ENCODE peak calls at places on chromosomes 13 and 19, in nine cellular contexts. One of them, this sample, is unnamed.

GRCh38 chr13:83450586-83450985 is 431.7 kb downstream of the SLITRK1 start:
- DNase-seq in left ventricle myocardium inferior: no peak
- DNase-seq in heart left ventricle: no peak
- DNase-seq in breast epithelium: no peak
- DNase-seq in uterus: no peak
- DNase-seq in mucosa of descending colon: no peak
- DNase-seq in spleen: no peak
- DNase-seq in ascending aorta: no peak
- DNase-seq in IMR-90: no peak
- DNase-seq in this sample: no peak

GRCh38 chr13:38395505-38395803 is 45.8 kb downstream of the UFM1 start:
- DNase-seq in left ventricle myocardium inferior: no peak
- DNase-seq in heart left ventricle: no peak
- DNase-seq in breast epithelium: no peak
- DNase-seq in uterus: no peak
- DNase-seq in mucosa of descending colon: no peak
- DNase-seq in spleen: no peak
- DNase-seq in ascending aorta: no peak
- DNase-seq in IMR-90: no peak
- DNase-seq in this sample: no peak

GRCh38 chr13:68066879-68067513 is 836.9 kb upstream of the PCDH9 start:
- DNase-seq in left ventricle myocardium inferior: no peak
- DNase-seq in heart left ventricle: no peak
- DNase-seq in breast epithelium: no peak
- DNase-seq in uterus: no peak
- DNase-seq in mucosa of descending colon: peak; percentile 6
- DNase-seq in spleen: no peak
- DNase-seq in ascending aorta: no peak
- DNase-seq in IMR-90: no peak
- DNase-seq in this sample: no peak

GRCh38 chr13:95970878-95971277 is 82.3 kb downstream of the UGGT2 start:
- DNase-seq in left ventricle myocardium inferior: no peak
- DNase-seq in heart left ventricle: no peak
- DNase-seq in breast epithelium: no peak
- DNase-seq in uterus: no peak
- DNase-seq in mucosa of descending colon: no peak
- DNase-seq in spleen: no peak
- DNase-seq in ascending aorta: no peak
- DNase-seq in IMR-90: no peak
- DNase-seq in this sample: no peak

GRCh38 chr13:76993021-76993420 is 1.1 kb downstream of the CLN5 start:
- DNase-seq in left ventricle myocardium inferior: no peak
- DNase-seq in heart left ventricle: no peak
- DNase-seq in breast epithelium: no peak
- DNase-seq in uterus: no peak
- DNase-seq in mucosa of descending colon: no peak
- DNase-seq in spleen: no peak
- DNase-seq in ascending aorta: no peak
- DNase-seq in IMR-90: peak; percentile 28
- DNase-seq in this sample: no peak

GRCh38 chr13:113023217-113023597 is 54.2 kb downstream of the MCF2L start:
- DNase-seq in left ventricle myocardium inferior: peak; percentile 36
- DNase-seq in heart left ventricle: no peak
- DNase-seq in breast epithelium: no peak
- DNase-seq in uterus: no peak
- DNase-seq in mucosa of descending colon: no peak
- DNase-seq in spleen: no peak
- DNase-seq in ascending aorta: no peak
- DNase-seq in IMR-90: no peak
- DNase-seq in this sample: peak; percentile 54

GRCh38 chr19:7699422-7700127 is 2.4 kb downstream of the FCER2 start:
- DNase-seq in left ventricle myocardium inferior: no peak
- DNase-seq in heart left ventricle: no peak
- DNase-seq in breast epithelium: no peak
- DNase-seq in uterus: no peak
- DNase-seq in mucosa of descending colon: no peak
- DNase-seq in spleen: no peak
- DNase-seq in ascending aorta: no peak
- DNase-seq in IMR-90: no peak
- DNase-seq in this sample: no peak

GRCh38 chr19:13748169-13748884 is 16.0 kb upstream of the MRI1 start:
- DNase-seq in left ventricle myocardium inferior: no peak
- DNase-seq in heart left ventricle: no peak
- DNase-seq in breast epithelium: no peak
- DNase-seq in uterus: no peak
- DNase-seq in mucosa of descending colon: peak; percentile 47
- DNase-seq in spleen: no peak
- DNase-seq in ascending aorta: no peak
- DNase-seq in IMR-90: peak; percentile 74
- DNase-seq in this sample: no peak

GRCh38 chr13:91155512-91156114 is 191.9 kb upstream of the MIR17HG start:
- DNase-seq in left ventricle myocardium inferior: no peak
- DNase-seq in heart left ventricle: no peak
- DNase-seq in breast epithelium: no peak
- DNase-seq in uterus: no peak
- DNase-seq in mucosa of descending colon: peak; percentile 8
- DNase-seq in spleen: no peak
- DNase-seq in ascending aorta: no peak
- DNase-seq in IMR-90: no peak
- DNase-seq in this sample: no peak

GRCh38 chr19:12828494-12828893 is 5.9 kb downstream of the RTBDN start:
- DNase-seq in left ventricle myocardium inferior: no peak
- DNase-seq in heart left ventricle: no peak
- DNase-seq in breast epithelium: no peak
- DNase-seq in uterus: no peak
- DNase-seq in mucosa of descending colon: peak; percentile 73
- DNase-seq in spleen: no peak
- DNase-seq in ascending aorta: no peak
- DNase-seq in IMR-90: no peak
- DNase-seq in this sample: no peak

GRCh38 chr13:64740493-64740892 is 2489.6 kb downstream of the PCDH9 start:
- DNase-seq in left ventricle myocardium inferior: no peak
- DNase-seq in heart left ventricle: no peak
- DNase-seq in breast epithelium: no peak
- DNase-seq in uterus: no peak
- DNase-seq in mucosa of descending colon: no peak
- DNase-seq in spleen: no peak
- DNase-seq in ascending aorta: no peak
- DNase-seq in IMR-90: no peak
- DNase-seq in this sample: no peak

GRCh38 chr13:66994097-66994496 is 236.0 kb downstream of the PCDH9 start:
- DNase-seq in left ventricle myocardium inferior: peak; percentile 45
- DNase-seq in heart left ventricle: peak; percentile 63
- DNase-seq in breast epithelium: peak; percentile 64
- DNase-seq in uterus: no peak
- DNase-seq in mucosa of descending colon: peak; percentile 51
- DNase-seq in spleen: peak; percentile 75
- DNase-seq in ascending aorta: peak; percentile 80
- DNase-seq in IMR-90: peak; percentile 52
- DNase-seq in this sample: peak; percentile 75

GRCh38 chr19:17727843-17728242 is 8.6 kb downstream of the MAP1S start:
- DNase-seq in left ventricle myocardium inferior: no peak
- DNase-seq in heart left ventricle: no peak
- DNase-seq in breast epithelium: no peak
- DNase-seq in uterus: no peak
- DNase-seq in mucosa of descending colon: no peak
- DNase-seq in spleen: no peak
- DNase-seq in ascending aorta: no peak
- DNase-seq in IMR-90: no peak
- DNase-seq in this sample: no peak

GRCh38 chr13:73732350-73732749 is 401.9 kb downstream of the KLF12 start:
- DNase-seq in left ventricle myocardium inferior: no peak
- DNase-seq in heart left ventricle: no peak
- DNase-seq in breast epithelium: no peak
- DNase-seq in uterus: no peak
- DNase-seq in mucosa of descending colon: no peak
- DNase-seq in spleen: no peak
- DNase-seq in ascending aorta: no peak
- DNase-seq in IMR-90: no peak
- DNase-seq in this sample: no peak

GRCh38 chr13:73733691-73734090 is 400.5 kb downstream of the KLF12 start:
- DNase-seq in left ventricle myocardium inferior: no peak
- DNase-seq in heart left ventricle: no peak
- DNase-seq in breast epithelium: no peak
- DNase-seq in uterus: no peak
- DNase-seq in mucosa of descending colon: no peak
- DNase-seq in spleen: no peak
- DNase-seq in ascending aorta: no peak
- DNase-seq in IMR-90: no peak
- DNase-seq in this sample: no peak

GRCh38 chr13:73730014-73730413 is 404.2 kb downstream of the KLF12 start:
- DNase-seq in left ventricle myocardium inferior: no peak
- DNase-seq in heart left ventricle: no peak
- DNase-seq in breast epithelium: no peak
- DNase-seq in uterus: no peak
- DNase-seq in mucosa of descending colon: no peak
- DNase-seq in spleen: no peak
- DNase-seq in ascending aorta: no peak
- DNase-seq in IMR-90: no peak
- DNase-seq in this sample: no peak

GRCh38 chr13:73731564-73731963 is 402.6 kb downstream of the KLF12 start:
- DNase-seq in left ventricle myocardium inferior: no peak
- DNase-seq in heart left ventricle: no peak
- DNase-seq in breast epithelium: no peak
- DNase-seq in uterus: no peak
- DNase-seq in mucosa of descending colon: no peak
- DNase-seq in spleen: no peak
- DNase-seq in ascending aorta: no peak
- DNase-seq in IMR-90: no peak
- DNase-seq in this sample: no peak

GRCh38 chr13:73729046-73729445 is 405.2 kb downstream of the KLF12 start:
- DNase-seq in left ventricle myocardium inferior: no peak
- DNase-seq in heart left ventricle: no peak
- DNase-seq in breast epithelium: no peak
- DNase-seq in uterus: no peak
- DNase-seq in mucosa of descending colon: no peak
- DNase-seq in spleen: no peak
- DNase-seq in ascending aorta: no peak
- DNase-seq in IMR-90: no peak
- DNase-seq in this sample: no peak
- TF ChIP-seq CTCF in left ventricle myocardium inferior: no peak
- TF ChIP-seq CTCF in heart left ventricle: no peak
- TF ChIP-seq CTCF in breast epithelium: no peak
- TF ChIP-seq CTCF in uterus: no peak
- TF ChIP-seq CTCF in mucosa of descending colon: no peak
- TF ChIP-seq CTCF in spleen: no peak
- TF ChIP-seq CTCF in ascending aorta: no peak
- TF ChIP-seq CTCF in IMR-90: no peak
- TF ChIP-seq CTCF in this sample: no peak

GRCh38 chr13:106374631-106375030 is 160.8 kb downstream of the EFNB2 start:
- DNase-seq in left ventricle myocardium inferior: no peak
- DNase-seq in heart left ventricle: no peak
- DNase-seq in breast epithelium: no peak
- DNase-seq in uterus: no peak
- DNase-seq in mucosa of descending colon: no peak
- DNase-seq in spleen: no peak
- DNase-seq in ascending aorta: no peak
- DNase-seq in IMR-90: no peak
- DNase-seq in this sample: no peak
- H3K4me1 ChIP-seq in left ventricle myocardium inferior: no peaks in the 10 kb centered on the region
- H3K4me1 ChIP-seq in heart left ventricle: no peaks in the 10 kb centered on the region
- H3K4me1 ChIP-seq in breast epithelium: no peaks in the 10 kb centered on the region
- H3K4me1 ChIP-seq in uterus: no peaks in the 10 kb centered on the region
- H3K4me1 ChIP-seq in mucosa of descending colon: no peaks in the 10 kb centered on the region
- H3K4me1 ChIP-seq in spleen: no peaks in the 10 kb centered on the region
- H3K4me1 ChIP-seq in ascending aorta: peaks cover 19% of the 10 kb centered on the region
- H3K4me1 ChIP-seq in IMR-90: peaks cover 29% of the 10 kb centered on the region
- H3K4me1 ChIP-seq in this sample: no peaks in the 10 kb centered on the region

DNA sequence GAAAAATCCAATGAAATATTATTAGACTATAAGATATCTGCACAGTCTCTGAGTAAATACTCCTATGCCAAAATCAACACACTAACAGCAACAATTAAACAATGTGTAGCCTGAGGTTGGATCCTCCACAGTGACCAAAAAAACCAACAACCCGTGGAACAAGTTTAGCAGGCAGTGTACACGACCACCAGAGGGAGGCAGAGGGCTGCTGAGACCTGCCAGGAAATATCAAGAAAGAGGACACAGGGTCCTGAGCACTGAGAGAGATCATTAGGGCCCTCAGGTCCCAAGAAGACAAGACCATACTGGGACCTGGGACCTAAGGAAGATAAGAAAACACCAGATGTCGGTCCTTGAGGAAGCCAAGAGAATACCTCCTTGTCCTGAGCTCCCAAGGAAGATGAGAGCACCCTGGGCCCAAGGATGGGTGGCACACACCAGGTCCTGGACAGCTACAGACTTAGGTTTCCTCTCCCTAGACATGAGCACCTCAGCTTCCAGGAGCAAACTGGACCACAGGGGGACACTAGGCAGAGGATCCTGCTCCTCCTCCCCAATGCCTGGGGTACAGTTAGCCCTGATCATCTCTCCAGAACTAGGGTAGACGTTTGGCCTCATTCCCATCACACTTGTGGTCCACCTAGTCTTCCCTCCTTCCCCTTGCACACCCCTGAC is 822 bp upstream of the ZNF274 start:
- DNase-seq in left ventricle myocardium inferior: peak; percentile 29
- DNase-seq in heart left ventricle: no peak
- DNase-seq in breast epithelium: peak; percentile 28
- DNase-seq in uterus: no peak
- DNase-seq in mucosa of descending colon: peak; percentile 59
- DNase-seq in spleen: peak; percentile 81
- DNase-seq in ascending aorta: no peak
- DNase-seq in IMR-90: no peak
- DNase-seq in this sample: peak; percentile 30
- H3K9me3 ChIP-seq in left ventricle myocardium inferior: peaks cover 90% of the 10 kb centered on the region
- H3K9me3 ChIP-seq in heart left ventricle: peaks cover 89% of the 10 kb centered on the region
- H3K9me3 ChIP-seq in breast epithelium: peaks cover 95% of the 10 kb centered on the region
- H3K9me3 ChIP-seq in uterus: no peaks in the 10 kb centered on the region
- H3K9me3 ChIP-seq in mucosa of descending colon: peaks cover 90% of the 10 kb centered on the region
- H3K9me3 ChIP-seq in spleen: peaks cover 93% of the 10 kb centered on the region
- H3K9me3 ChIP-seq in ascending aorta: peaks cover 86% of the 10 kb centered on the region
- H3K9me3 ChIP-seq in IMR-90: peaks cover 78% of the 10 kb centered on the region
- H3K9me3 ChIP-seq in this sample: peaks cover 4% of the 10 kb centered on the region

DNA sequence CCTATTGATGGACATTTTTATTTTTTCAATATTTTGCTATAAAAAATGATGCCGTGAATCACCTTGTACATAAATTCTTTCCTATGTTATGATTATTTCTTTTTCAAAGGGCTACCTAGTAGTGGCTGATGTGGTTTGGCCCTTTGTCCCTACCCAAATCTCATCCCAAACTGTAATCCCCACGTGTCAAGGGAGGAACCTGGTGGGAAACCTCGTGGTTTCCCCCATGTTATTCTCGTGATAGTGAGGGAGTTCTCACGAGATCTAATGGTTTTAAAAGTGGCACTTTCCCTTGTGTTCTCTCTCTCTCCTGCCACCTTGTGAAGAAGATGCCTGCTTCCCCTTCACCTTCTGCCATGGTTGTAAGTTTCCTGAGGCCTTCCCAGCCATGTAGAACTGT is 94.9 kb downstream of the TM9SF2 start:
- DNase-seq in left ventricle myocardium inferior: no peak
- DNase-seq in heart left ventricle: no peak
- DNase-seq in breast epithelium: no peak
- DNase-seq in uterus: no peak
- DNase-seq in mucosa of descending colon: no peak
- DNase-seq in spleen: no peak
- DNase-seq in ascending aorta: no peak
- DNase-seq in IMR-90: no peak
- DNase-seq in this sample: no peak
- TF ChIP-seq CTCF in left ventricle myocardium inferior: no peak
- TF ChIP-seq CTCF in heart left ventricle: no peak
- TF ChIP-seq CTCF in breast epithelium: no peak
- TF ChIP-seq CTCF in uterus: no peak
- TF ChIP-seq CTCF in mucosa of descending colon: no peak
- TF ChIP-seq CTCF in spleen: no peak
- TF ChIP-seq CTCF in ascending aorta: no peak
- TF ChIP-seq CTCF in IMR-90: no peak
- TF ChIP-seq CTCF in this sample: no peak